ENCODE peak calls at places on chromosome 12, in ten cellular contexts. G, D, C, I, N, P, E, H, S and O are unnamed samples.

GRCh38 chr12:49903700-49904423 is at the start of gene FAIM2:
- DNase-seq in I (no peak), H (no peak), D (peak), E (peak), S (no peak), P (peak), N (peak), G (no peak), C (peak), O (no peak)

GRCh38 chr12:119868992-119869391 is 8.1 kb downstream of the CIT start:
- DNase-seq in E (no peak), G (no peak), I (no peak), N (no peak), S (no peak), D (peak), P (peak), H (peak), C (peak), O (no peak)

GRCh38 chr12:50579757-50580267 is 75.0 kb downstream of the DIP2B start:
- DNase-seq in S (peak), G (no peak), P (peak), N (no peak), H (no peak), D (peak), E (no peak), I (no peak), C (peak), O (no peak)

GRCh38 chr12:30440826-30441602 is 254.7 kb downstream of the IPO8 start:
- DNase-seq in E (no peak), I (no peak), S (peak), H (no peak), G (peak), C (peak), P (peak), N (peak), D (peak), O (no peak)

GRCh38 chr12:3231399-3231876 is 154.3 kb downstream of the TSPAN9 start:
- DNase-seq in D (no peak), N (no peak), H (no peak), I (no peak), G (peak), C (peak), P (no peak), S (no peak), E (no peak), O (no peak)

GRCh38 chr12:56839489-56840442 is 76.6 kb downstream of the HSD17B6 start:
- DNase-seq in S (peak), G (peak), I (peak), D (peak), P (peak), C (peak), E (no peak), H (peak), N (peak), O (peak)

GRCh38 chr12:103518899-103519298 is 23.1 kb upstream of the C12orf42 start:
- DNase-seq in C (no peak), D (no peak), H (no peak), I (no peak), E (no peak), G (no peak), P (no peak), N (no peak), S (no peak), O (no peak)

GRCh38 chr12:130658106-130658505 is 58.0 kb downstream of the RIMBP2 start:
- DNase-seq in G (no peak), I (no peak), N (no peak), P (no peak), C (no peak), E (no peak), D (no peak), H (no peak), S (no peak), O (no peak)

GRCh38 chr12:91877022-91877421 is 268.6 kb downstream of the BTG1 start:
- DNase-seq in C (peak), P (no peak), S (no peak), G (no peak), I (peak), H (peak), D (peak), N (peak), E (no peak), O (peak)

GRCh38 chr12:1829306-1829900 is 9.0 kb downstream of the LRTM2 start:
- DNase-seq in I (no peak), N (no peak), H (no peak), G (no peak), P (no peak), E (no peak), C (no peak), D (no peak), S (no peak), O (no peak)

GRCh38 chr12:62194616-62195015 is 65.6 kb upstream of the USP15 start:
- DNase-seq in P (peak), H (no peak), N (peak), D (no peak), S (peak), E (no peak), G (no peak), I (no peak), C (peak), O (no peak)

GRCh38 chr12:100752841-100753240 is 41.7 kb upstream of the ANO4 start:
- DNase-seq in G (no peak), N (no peak), C (peak), H (no peak), D (no peak), I (no peak), E (no peak), S (no peak), P (peak), O (no peak)

GRCh38 chr12:57772429-57773322 is at the start of gene EEF1AKMT3:
- DNase-seq in G (no peak), E (no peak), C (peak), I (peak), H (peak), P (peak), N (peak), S (peak), D (peak), O (peak)

GRCh38 chr12:48618541-48618940 is 48.7 kb upstream of the LALBA start:
- DNase-seq in S (peak), P (peak), E (peak), G (peak), I (peak), H (peak), D (peak), C (peak), N (peak), O (peak)

DNA sequence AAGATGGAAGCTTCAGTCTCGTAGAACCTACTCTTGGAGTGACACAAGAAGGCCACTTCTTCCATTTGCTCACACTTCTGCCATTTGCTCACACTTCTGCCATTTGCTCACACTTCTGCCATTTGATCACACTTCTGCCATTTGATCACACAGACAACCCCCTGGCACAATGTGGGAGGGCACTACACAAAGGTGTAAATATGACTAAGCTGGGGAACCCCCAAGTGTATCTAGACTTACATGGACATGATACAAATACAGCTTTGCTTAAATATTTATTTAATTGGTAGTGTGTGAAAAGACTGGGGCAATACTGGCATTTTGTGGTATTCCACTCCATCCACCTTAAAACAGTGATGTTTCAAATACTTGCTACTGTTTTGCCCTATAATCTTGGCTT is 296.2 kb upstream of the PPFIA2 start:
- DNase-seq in P (no peak), H (no peak), I (no peak), S (no peak), N (no peak), C (no peak), E (no peak), D (no peak), G (no peak), O (no peak)
- H3K4me3 ChIP-seq in P (no peak), H (no peak), I (no peak), S (no peak), N (no peak), C (no peak), E (no peak), D (no peak), G (no peak), O (no peak)

GRCh38 chr12:131829351-131829794 is 1.2 kb downstream of the MMP17 start:
- DNase-seq in P (peak), G (no peak), C (peak), I (no peak), D (no peak), S (peak), H (no peak), N (peak), E (no peak), O (no peak)
- H3K4me3 ChIP-seq in P (peak), G (peak), C (peak), I (no peak), D (peak), S (peak), H (peak), N (peak), E (peak), O (no peak)

DNA sequence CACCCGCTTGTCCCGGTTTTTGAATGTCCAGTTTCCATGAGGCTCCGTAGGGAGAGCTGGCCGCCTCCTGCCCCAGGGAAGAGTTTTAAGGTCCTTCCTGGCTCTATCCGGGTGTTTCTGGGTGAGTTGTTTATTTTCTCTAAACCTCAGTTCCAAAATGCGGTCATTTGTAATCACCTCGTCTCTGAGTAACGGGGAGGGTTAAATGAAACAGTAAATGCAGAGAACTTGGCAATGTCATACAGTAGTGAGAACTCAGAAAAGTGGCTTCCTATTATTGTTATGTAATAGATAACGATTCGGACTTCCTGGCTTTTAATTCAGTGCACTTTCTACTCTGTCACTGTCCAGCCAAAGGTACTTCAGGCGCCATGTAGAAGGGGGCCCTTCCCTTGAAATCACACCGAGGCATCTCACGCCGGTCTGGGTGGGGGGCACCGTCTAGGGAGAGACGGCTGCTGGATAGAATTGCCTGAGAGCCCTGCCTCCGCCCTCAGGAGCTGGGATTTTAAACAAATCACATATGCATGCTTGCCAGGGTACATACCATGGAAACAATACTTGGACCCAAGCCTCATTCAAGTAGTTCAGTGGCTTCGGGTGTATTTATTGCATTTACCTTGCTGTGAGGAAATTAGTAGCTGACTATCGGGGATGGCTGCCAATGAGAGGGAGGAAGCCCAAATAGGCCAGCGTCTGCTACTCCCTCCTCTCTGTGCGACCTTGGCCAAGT is 26.4 kb downstream of the NOS1 start:
- DNase-seq in E (no peak), D (no peak), N (no peak), P (no peak), H (no peak), C (peak), S (peak), G (no peak), I (peak), O (peak)
- H3K4me3 ChIP-seq in E (no peak), D (no peak), N (no peak), P (no peak), H (no peak), C (no peak), S (no peak), G (no peak), I (no peak), O (no peak)

GRCh38 chr12:114320101-114320500 is 85.8 kb downstream of the TBX5 start:
- DNase-seq in G (no peak), P (no peak), D (no peak), H (no peak), S (no peak), E (no peak), I (no peak), N (no peak), C (no peak), O (no peak)

GRCh38 chr12:114320910-114321309 is 85.0 kb downstream of the TBX5 start:
- DNase-seq in G (no peak), H (no peak), D (no peak), I (no peak), C (no peak), S (no peak), P (no peak), E (no peak), N (no peak), O (no peak)

GRCh38 chr12:114316076-114316475 is 89.9 kb downstream of the TBX5 start:
- DNase-seq in C (peak), E (peak), G (no peak), S (peak), N (peak), H (no peak), I (no peak), P (peak), D (peak), O (no peak)

GRCh38 chr12:114321524-114321923 is 84.4 kb downstream of the TBX5 start:
- DNase-seq in S (no peak), H (no peak), I (no peak), C (no peak), P (no peak), N (no peak), D (no peak), E (no peak), G (no peak), O (no peak)

DNA sequence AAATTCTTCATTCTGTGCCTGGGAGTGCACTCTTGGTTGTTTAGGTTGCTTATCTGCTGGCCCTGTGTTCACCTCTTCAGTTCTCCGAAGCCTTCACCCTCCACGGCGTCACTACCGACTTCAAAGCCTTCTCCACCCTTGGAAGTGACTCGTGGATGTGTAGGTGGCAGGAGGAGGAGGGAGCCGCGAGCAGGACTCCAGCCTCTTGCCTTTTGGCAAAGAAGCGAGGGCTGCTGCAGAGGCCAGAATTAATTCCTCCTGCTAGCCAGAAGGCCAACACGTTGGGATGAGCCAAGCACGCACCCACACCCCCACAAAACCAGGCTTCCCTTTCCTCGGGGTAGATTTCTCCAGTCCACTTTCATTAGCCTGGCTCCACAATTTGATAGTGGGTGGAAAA is 86.5 kb downstream of the TBX5 start:
- DNase-seq in E (no peak), C (peak), S (no peak), D (peak), N (peak), I (no peak), G (no peak), P (peak), H (no peak), O (no peak)
- H3K4me3 ChIP-seq in E (no peak), C (no peak), S (no peak), D (no peak), N (no peak), I (no peak), G (no peak), P (no peak), H (no peak), O (no peak)

DNA sequence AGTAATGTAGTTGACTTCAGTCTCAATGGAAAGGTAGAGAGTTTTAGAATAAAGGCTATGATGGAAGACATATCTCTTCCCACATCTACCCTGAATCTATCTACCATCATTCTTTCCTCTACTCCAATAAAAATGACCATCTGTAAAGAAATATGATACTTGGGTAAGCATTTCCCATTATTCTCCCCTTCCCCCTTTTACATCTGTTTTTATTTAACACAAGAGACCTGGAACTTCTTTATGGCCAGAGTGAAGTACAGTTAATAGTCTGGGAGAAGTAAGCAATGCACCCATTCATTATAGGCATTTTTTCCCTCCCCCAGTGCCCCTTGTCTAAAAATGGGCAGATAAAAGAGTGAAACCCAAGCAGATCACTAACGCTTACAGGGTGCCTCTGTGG is 6.5 kb downstream of the TPH2 start:
- DNase-seq in C (no peak), D (no peak), G (no peak), I (no peak), H (no peak), E (no peak), N (no peak), P (no peak), S (no peak), O (no peak)
- H3K4me3 ChIP-seq in C (no peak), D (no peak), G (no peak), I (no peak), H (no peak), E (no peak), N (no peak), P (no peak), S (no peak), O (no peak)

GRCh38 chr12:53602176-53602942 is 23.8 kb downstream of the ATF7 start:
- DNase-seq in E (no peak), I (no peak), G (no peak), D (no peak), P (no peak), C (no peak), N (no peak), H (no peak), S (no peak), O (no peak)

GRCh38 chr12:53599579-53599978 is 26.6 kb downstream of the ATF7 start:
- DNase-seq in S (no peak), N (peak), P (no peak), I (no peak), E (no peak), D (no peak), C (no peak), G (no peak), H (no peak), O (no peak)

GRCh38 chr12:53603196-53603595 is 23.0 kb downstream of the ATF7 start:
- DNase-seq in D (no peak), N (no peak), G (no peak), E (no peak), H (no peak), C (no peak), I (no peak), S (no peak), P (no peak), O (no peak)

GRCh38 chr12:53600490-53601295 is 25.5 kb downstream of the ATF7 start:
- DNase-seq in S (no peak), H (no peak), D (no peak), N (no peak), E (no peak), I (no peak), G (no peak), C (no peak), P (no peak), O (no peak)

GRCh38 chr12:53601296-53601847 is 24.8 kb downstream of the ATF7 start:
- DNase-seq in C (no peak), H (no peak), I (no peak), S (no peak), G (no peak), E (no peak), P (no peak), N (no peak), D (no peak), O (no peak)
- H3K4me3 ChIP-seq in C (peak), H (no peak), I (no peak), S (no peak), G (no peak), E (no peak), P (no peak), N (no peak), D (no peak), O (no peak)

GRCh38 chr12:124006582-124007170 is 33.7 kb downstream of the ZNF664 start:
- DNase-seq in D (no peak), E (no peak), H (no peak), I (no peak), C (no peak), N (no peak), P (no peak), G (no peak), S (no peak), O (no peak)

GRCh38 chr12:124007356-124007755 is 34.3 kb downstream of the ZNF664 start:
- DNase-seq in G (no peak), C (no peak), D (no peak), P (no peak), N (no peak), I (no peak), H (no peak), E (no peak), S (no peak), O (no peak)

GRCh38 chr12:124004233-124004875 is 31.3 kb downstream of the ZNF664 start:
- DNase-seq in N (no peak), D (peak), I (no peak), C (no peak), E (peak), P (no peak), S (no peak), H (no peak), G (no peak), O (no peak)

GRCh38 chr12:124007810-124008570 is 35.0 kb downstream of the ZNF664 start:
- DNase-seq in C (peak), S (no peak), D (peak), P (no peak), N (no peak), G (no peak), I (no peak), E (no peak), H (no peak), O (no peak)

DNA sequence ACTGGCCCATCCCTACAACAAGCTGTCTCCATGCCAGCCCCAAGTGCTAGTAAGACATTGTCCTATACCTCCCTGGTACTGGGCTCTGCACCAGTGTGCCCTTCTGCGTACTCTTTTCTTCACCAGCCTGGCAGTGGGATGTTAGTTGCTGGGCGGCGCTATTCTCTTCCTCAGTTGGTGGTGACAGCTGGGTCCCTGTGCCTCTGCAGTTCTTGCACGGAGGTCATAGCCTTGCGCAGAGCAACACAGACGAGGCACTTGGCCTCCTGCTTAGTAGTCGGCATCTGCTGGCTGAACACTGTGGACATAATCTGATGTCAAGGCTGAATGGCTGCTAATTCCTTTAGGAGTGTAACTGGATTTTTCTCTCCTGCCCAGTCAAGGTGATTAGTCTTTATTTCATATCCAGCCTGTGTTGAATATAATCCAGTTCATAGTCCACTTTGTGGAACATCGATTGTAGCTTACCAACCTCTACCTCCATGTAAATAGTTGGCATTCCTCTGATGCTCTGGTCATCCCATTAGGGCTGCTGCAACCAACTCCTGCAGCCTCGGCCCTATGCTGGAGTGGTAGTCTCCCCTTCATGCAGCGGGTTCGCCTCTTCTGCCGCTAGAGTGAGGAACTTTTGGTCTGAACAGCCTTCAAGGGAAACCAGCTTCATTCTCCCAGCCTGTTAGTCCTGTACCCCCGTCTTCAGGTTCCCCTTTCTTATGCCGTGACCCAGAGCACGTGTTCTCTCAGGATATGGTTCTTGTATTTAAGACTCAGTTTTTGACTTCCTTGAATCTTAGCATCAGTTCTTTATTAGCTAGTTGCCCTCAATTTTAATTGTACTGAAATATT is 32.9 kb downstream of the ZNF664 start:
- DNase-seq in H (peak), C (no peak), N (no peak), S (no peak), E (no peak), G (no peak), D (no peak), P (no peak), I (no peak), O (no peak)
- H3K4me3 ChIP-seq in H (no peak), C (no peak), N (no peak), S (no peak), E (no peak), G (no peak), D (no peak), P (no peak), I (no peak), O (no peak)

DNA sequence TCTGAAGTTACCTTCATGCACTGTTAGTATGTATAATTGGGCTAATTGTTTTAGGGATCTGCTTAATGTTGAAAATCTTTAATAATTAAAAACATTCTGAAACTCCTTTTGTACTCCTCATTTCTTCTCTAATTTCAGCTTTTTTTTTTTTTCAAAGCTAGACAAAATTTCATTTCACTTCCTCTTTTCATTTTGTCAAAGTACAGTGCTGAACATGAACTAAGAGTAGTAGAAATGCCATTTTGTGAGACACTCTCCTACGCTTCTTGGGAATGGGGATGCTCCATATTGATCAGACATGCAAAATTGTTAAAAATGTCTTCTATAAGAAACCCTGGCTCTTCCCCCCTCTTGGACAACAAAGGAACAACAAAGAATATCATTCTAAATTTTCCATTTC is 1.7 kb downstream of the ABCD2 start:
- DNase-seq in S (no peak), I (no peak), E (no peak), D (no peak), H (no peak), P (no peak), C (no peak), G (no peak), N (no peak), O (no peak)
- H3K4me3 ChIP-seq in S (no peak), I (no peak), E (no peak), D (no peak), H (no peak), P (no peak), C (no peak), G (no peak), N (no peak), O (no peak)